ENCODE peak calls at places on chromosomes 4 and X, in six cellular contexts. P, M, U, I, T and V are unnamed samples. For H3K4me1, the result is how much of the 10 kb centered on the place peaks cover.

GRCh38 chr4:41878991-41879491 is 56.2 kb upstream of the TMEM33 start:
- DNase-seq in P (no peak), M (no peak), U (peak), I (peak), T (no peak), V (no peak)

GRCh38 chrX:63809158-63809557 is 24.1 kb upstream of the ARHGEF9 start:
- DNase-seq in P (no peak), M (no peak), U (no peak), I (no peak), T (no peak), V (no peak)

GRCh38 chrX:122272011-122272410 is 912.1 kb upstream of the GRIA3 start:
- DNase-seq in P (no peak), M (no peak), U (no peak), I (no peak), T (no peak), V (no peak)

GRCh38 chrX:107738768-107739167 is 36.8 kb downstream of the TSC22D3 start:
- DNase-seq in P (no peak), M (no peak), U (no peak), I (no peak), T (no peak), V (no peak)

GRCh38 chr4:103036169-103036568 is 16.7 kb upstream of the SLC9B1 start:
- DNase-seq in P (no peak), M (no peak), U (no peak), I (no peak), T (no peak), V (no peak)

GRCh38 chr4:114087596-114088230 is 108.3 kb upstream of the ARSJ start:
- DNase-seq in P (no peak), M (peak), U (no peak), I (no peak), T (no peak), V (no peak)

GRCh38 chr4:94457692-94458106 is 6.0 kb downstream of the PDLIM5 start:
- DNase-seq in P (no peak), M (no peak), U (peak), I (no peak), T (no peak), V (no peak)

GRCh38 chr4:2180410-2180809 is 61.5 kb downstream of the HAUS3 start:
- DNase-seq in P (no peak), M (no peak), U (no peak), I (no peak), T (no peak), V (no peak)

GRCh38 chrX:39823848-39824247 is 273.9 kb downstream of the BCOR start:
- DNase-seq in P (no peak), M (no peak), U (peak), I (no peak), T (no peak), V (no peak)

GRCh38 chrX:48465336-48465933 is 4.6 kb downstream of the SLC38A5 start:
- DNase-seq in P (no peak), M (peak), U (no peak), I (no peak), T (no peak), V (no peak)

GRCh38 chrX:103378990-103379389 is 2.7 kb downstream of the BEX3 start:
- DNase-seq in P (no peak), M (peak), U (no peak), I (no peak), T (no peak), V (no peak)

GRCh38 chr4:118954246-118954645 is 65.6 kb downstream of the SYNPO2 start:
- DNase-seq in P (no peak), M (peak), U (no peak), I (no peak), T (no peak), V (no peak)

GRCh38 chr4:113469023-113469390 is 292.5 kb downstream of the CAMK2D start:
- DNase-seq in P (no peak), M (peak), U (no peak), I (no peak), T (no peak), V (no peak)

GRCh38 chr4:8276358-8277240 is 7.0 kb downstream of the HTRA3 start:
- DNase-seq in P (no peak), M (peak), U (peak), I (no peak), T (no peak), V (no peak)
- H3K4me1 ChIP-seq in P (under half), M (under half), U (under half), I (under half), T (under half), V (under half)

GRCh38 chr4:169148851-169149250 is 121.9 kb downstream of the SH3RF1 start:
- DNase-seq in P (no peak), M (no peak), U (no peak), I (no peak), T (no peak), V (no peak)
- TF ChIP-seq CTCF in P (no peak), M (no peak), U (no peak), I (no peak), T (no peak), V (no peak)

GRCh38 chrX:10629905-10630304 is 9.5 kb upstream of the MID1 start:
- DNase-seq in P (no peak), M (no peak), U (no peak), I (no peak), T (no peak), V (no peak)
- H3K4me1 ChIP-seq in P (under half), M (under half), U (under half), I (under half), T (under half), V (under half)

GRCh38 chr4:8192748-8193738 is 6.0 kb upstream of the SH3TC1 start:
- DNase-seq in P (no peak), M (peak), U (peak), I (no peak), T (no peak), V (peak)
- TF ChIP-seq CTCF in P (no peak), M (peak), U (peak), I (peak), T (no peak), V (no peak)

GRCh38 chr4:99651811-99652545 is 5.7 kb downstream of the C4orf54 start:
- DNase-seq in P (no peak), M (no peak), U (peak), I (no peak), T (no peak), V (no peak)
- H3K4me1 ChIP-seq in P (under half), M (under half), U (under half), I (under half), T (under half), V (under half)

GRCh38 chr4:139176299-139177048 is 544 bp downstream of the ELF2 start:
- DNase-seq in P (peak), M (peak), U (peak), I (peak), T (peak), V (peak)

GRCh38 chr4:139171878-139172691 is 4.9 kb downstream of the ELF2 start:
- DNase-seq in P (no peak), M (peak), U (no peak), I (no peak), T (no peak), V (no peak)

GRCh38 chr4:139177888-139178609 is 1.0 kb upstream of the ELF2 start:
- DNase-seq in P (peak), M (peak), U (peak), I (peak), T (peak), V (peak)

GRCh38 chr4:139177049-139177887 is at the start of gene ELF2:
- DNase-seq in P (peak), M (peak), U (peak), I (peak), T (peak), V (peak)

DNA sequence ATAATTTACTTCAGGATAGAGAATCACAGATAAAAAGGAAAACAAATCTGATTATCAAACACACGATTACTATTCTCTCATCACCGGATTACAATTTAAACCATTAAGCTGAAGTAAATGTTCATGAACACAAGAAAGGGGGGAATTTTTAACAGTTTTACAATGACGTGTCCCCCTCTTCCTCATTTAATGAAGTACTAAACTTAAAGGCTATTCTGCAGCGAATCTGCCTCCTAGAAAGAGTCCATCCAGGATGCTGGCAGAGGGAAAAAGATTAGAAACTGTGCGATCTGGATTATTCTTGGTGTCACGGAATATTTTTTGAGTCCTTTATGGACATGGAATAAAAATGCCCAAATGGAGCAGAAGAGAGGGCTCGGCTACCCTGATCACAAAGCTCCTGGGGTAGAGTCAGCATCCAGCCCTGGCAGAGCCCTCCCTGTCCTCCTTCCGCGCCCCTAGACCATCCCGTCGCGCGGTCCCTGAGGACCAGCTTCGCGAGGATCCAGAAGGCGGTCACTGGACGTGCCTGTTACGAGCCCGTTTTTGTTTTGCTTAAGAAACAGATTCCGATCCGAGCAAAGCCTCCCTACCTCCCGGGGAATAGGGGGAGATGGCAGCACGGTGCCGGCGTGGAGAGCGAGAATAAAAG is 1.2 kb downstream of the ELF2 start:
- DNase-seq in P (no peak), M (peak), U (no peak), I (no peak), T (no peak), V (no peak)
- TF ChIP-seq CTCF in P (no peak), M (no peak), U (no peak), I (no peak), T (no peak), V (no peak)

GRCh38 chr4:7978907-7979651 is 39.4 kb upstream of the AFAP1 start:
- DNase-seq in P (no peak), M (no peak), U (no peak), I (peak), T (no peak), V (no peak)
- H3K4me1 ChIP-seq in P (under half), M (under half), U (under half), I (under half), T (under half), V (under half)

GRCh38 chr4:144171697-144172096 is 31.2 kb upstream of the GYPA start:
- DNase-seq in P (no peak), M (no peak), U (no peak), I (no peak), T (no peak), V (no peak)

GRCh38 chr4:144178414-144178813 is 37.9 kb upstream of the GYPA start:
- DNase-seq in P (no peak), M (no peak), U (no peak), I (no peak), T (no peak), V (no peak)

GRCh38 chr4:144179152-144179739 is 38.7 kb upstream of the GYPA start:
- DNase-seq in P (no peak), M (no peak), U (no peak), I (no peak), T (no peak), V (no peak)

GRCh38 chr4:144176476-144176875 is 36.0 kb upstream of the GYPA start:
- DNase-seq in P (no peak), M (no peak), U (no peak), I (no peak), T (no peak), V (no peak)

DNA sequence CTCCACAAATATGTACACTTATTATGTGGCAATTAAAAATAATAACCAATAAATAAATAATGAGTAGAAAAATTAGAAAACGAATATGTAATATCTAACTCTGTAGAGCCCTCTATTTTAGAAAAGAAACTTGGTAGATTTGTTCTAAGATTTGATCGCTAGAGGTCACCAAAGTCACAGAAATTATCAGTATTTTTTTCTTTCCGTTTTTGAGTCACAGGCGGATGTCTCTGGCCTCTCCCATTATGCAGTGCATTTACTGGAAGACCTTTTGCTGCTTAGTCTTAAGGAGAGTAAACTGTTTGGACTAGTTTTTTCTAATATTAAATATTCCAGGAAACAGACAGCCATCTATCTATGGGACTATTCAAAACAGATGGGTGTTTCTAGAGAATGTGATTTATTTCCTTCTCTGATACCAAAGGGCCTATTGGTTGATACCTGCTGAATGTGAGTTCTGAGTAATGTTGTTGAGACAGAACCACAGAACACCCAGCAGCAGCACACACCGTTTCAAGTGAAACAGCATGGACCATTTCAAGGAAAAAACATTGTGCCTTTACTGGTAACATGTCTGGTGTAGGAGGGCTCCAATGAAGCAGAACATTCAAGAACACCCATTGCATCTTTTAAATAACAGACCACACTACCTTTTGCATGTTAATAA is 34.0 kb upstream of the GYPA start:
- DNase-seq in P (no peak), M (peak), U (no peak), I (no peak), T (no peak), V (no peak)
- TF ChIP-seq CTCF in P (peak), M (peak), U (peak), I (peak), T (no peak), V (no peak)

GRCh38 chr4:16846520-16847117 is 51.8 kb downstream of the LDB2 start:
- DNase-seq in P (no peak), M (no peak), U (no peak), I (no peak), T (no peak), V (no peak)
- H3K4me1 ChIP-seq in P (under half), M (under half), U (under half), I (under half), T (under half), V (under half)

GRCh38 chr4:158346576-158346975 is 136.3 kb downstream of the TMEM144 start:
- DNase-seq in P (no peak), M (no peak), U (no peak), I (no peak), T (no peak), V (no peak)
- TF ChIP-seq CTCF in P (no peak), M (no peak), U (no peak), I (no peak), T (no peak), V (no peak)